ENCODE peak calls at places on chromosomes 13 and 19, in seven cellular contexts. One of them, this sample, is unnamed.

GRCh38 chr19:5141278-5141925 is 172.5 kb downstream of the KDM4B start:
- DNase-seq in mucosa of gallbladder: no peak
- DNase-seq in endothelial cell: no peak
- DNase-seq in non-pigmented ciliary epithelial cell: peak
- DNase-seq in dorsolateral prefrontal cortex: no peak
- DNase-seq in GM13976: no peak
- DNase-seq in right lobe of liver: no peak
- DNase-seq in this sample: no peak

GRCh38 chr13:26819067-26819466 is 58.5 kb upstream of the GPR12 start:
- DNase-seq in mucosa of gallbladder: no peak
- DNase-seq in endothelial cell: no peak
- DNase-seq in non-pigmented ciliary epithelial cell: no peak
- DNase-seq in dorsolateral prefrontal cortex: no peak
- DNase-seq in GM13976: no peak
- DNase-seq in right lobe of liver: no peak
- DNase-seq in this sample: no peak

GRCh38 chr19:21765151-21765550 is 2.2 kb downstream of the ZNF100 start:
- DNase-seq in mucosa of gallbladder: no peak
- DNase-seq in endothelial cell: no peak
- DNase-seq in non-pigmented ciliary epithelial cell: no peak
- DNase-seq in dorsolateral prefrontal cortex: no peak
- DNase-seq in GM13976: no peak
- DNase-seq in right lobe of liver: no peak
- DNase-seq in this sample: no peak

GRCh38 chr13:32255744-32256120 is 59.4 kb downstream of the ZAR1L start:
- DNase-seq in mucosa of gallbladder: no peak
- DNase-seq in endothelial cell: no peak
- DNase-seq in non-pigmented ciliary epithelial cell: no peak
- DNase-seq in dorsolateral prefrontal cortex: no peak
- DNase-seq in GM13976: no peak
- DNase-seq in right lobe of liver: no peak
- DNase-seq in this sample: no peak

GRCh38 chr13:109760372-109760771 is 26.0 kb downstream of the IRS2 start:
- DNase-seq in mucosa of gallbladder: no peak
- DNase-seq in endothelial cell: no peak
- DNase-seq in non-pigmented ciliary epithelial cell: no peak
- DNase-seq in dorsolateral prefrontal cortex: no peak
- DNase-seq in GM13976: no peak
- DNase-seq in right lobe of liver: no peak
- DNase-seq in this sample: no peak

GRCh38 chr19:6475321-6476108 is 6.1 kb downstream of the DENND1C start:
- DNase-seq in mucosa of gallbladder: no peak
- DNase-seq in endothelial cell: no peak
- DNase-seq in non-pigmented ciliary epithelial cell: no peak
- DNase-seq in dorsolateral prefrontal cortex: no peak
- DNase-seq in GM13976: no peak
- DNase-seq in right lobe of liver: no peak
- DNase-seq in this sample: no peak

GRCh38 chr19:33819496-33819874 is 22.8 kb downstream of the KCTD15 start:
- DNase-seq in mucosa of gallbladder: no peak
- DNase-seq in endothelial cell: no peak
- DNase-seq in non-pigmented ciliary epithelial cell: no peak
- DNase-seq in dorsolateral prefrontal cortex: no peak
- DNase-seq in GM13976: peak
- DNase-seq in right lobe of liver: no peak
- DNase-seq in this sample: no peak

GRCh38 chr19:29478578-29479565 is 46.9 kb upstream of the VSTM2B start:
- DNase-seq in mucosa of gallbladder: peak
- DNase-seq in endothelial cell: peak
- DNase-seq in non-pigmented ciliary epithelial cell: no peak
- DNase-seq in dorsolateral prefrontal cortex: peak
- DNase-seq in GM13976: no peak
- DNase-seq in right lobe of liver: no peak
- DNase-seq in this sample: peak

GRCh38 chr19:46115396-46116109 is 8.9 kb downstream of the IGFL3 start:
- DNase-seq in mucosa of gallbladder: no peak
- DNase-seq in endothelial cell: no peak
- DNase-seq in non-pigmented ciliary epithelial cell: peak
- DNase-seq in dorsolateral prefrontal cortex: no peak
- DNase-seq in GM13976: peak
- DNase-seq in right lobe of liver: no peak
- DNase-seq in this sample: peak

This sample was measured in GM12865.